ENCODE peak calls at places on chromosomes 13 and 19, in nine cellular contexts. Y is tibial artery; X is cardiac muscle cell; Q is Peyer's patch; T is heart right ventricle; V is neural progenitor cell; N is ovary; E is HepG2; D is CD8-positive, alpha-beta T cell. U is an unnamed sample. For H3K4me1, the result is how much of the 10 kb centered on the place peaks cover.

GRCh38 chr13:78382946-78383542 is 220.3 kb downstream of the POU4F1 start:
- DNase-seq in Y (no peak), X (no peak), Q (no peak), T (no peak), V (no peak), N (no peak), E (no peak), D (no peak), U (no peak)

GRCh38 chr13:62682788-62683187 is 1267.1 kb upstream of the PCDH20 start:
- DNase-seq in Y (no peak), X (no peak), Q (no peak), T (no peak), V (no peak), N (no peak), E (no peak), D (no peak), U (no peak)

GRCh38 chr19:10339380-10339960 is at the start of gene ICAM3:
- DNase-seq in Y (no peak), X (no peak), Q (no peak), T (no peak), V (no peak), N (no peak), E (no peak), D (peak), U (no peak)

GRCh38 chr13:28489536-28489935 is 5.4 kb downstream of the FLT1 start:
- DNase-seq in Y (no peak), X (peak), Q (no peak), T (no peak), V (no peak), N (no peak), E (no peak), D (no peak), U (no peak)

GRCh38 chr19:40580619-40581018 is 3.9 kb downstream of the SHKBP1 start:
- DNase-seq in Y (no peak), X (no peak), Q (no peak), T (no peak), V (no peak), N (no peak), E (no peak), D (no peak), U (no peak)

GRCh38 chr13:113155982-113156655 is 2.3 kb upstream of the PROZ start:
- DNase-seq in Y (no peak), X (no peak), Q (no peak), T (no peak), V (no peak), N (no peak), E (no peak), D (no peak), U (no peak)

GRCh38 chr13:24877531-24877930 is 113.6 kb downstream of the RNF17 start:
- DNase-seq in Y (no peak), X (no peak), Q (no peak), T (no peak), V (no peak), N (no peak), E (no peak), D (no peak), U (no peak)

GRCh38 chr19:11247391-11247790 is 8.0 kb downstream of the ANGPTL8 start:
- DNase-seq in Y (peak), X (peak), Q (no peak), T (peak), V (no peak), N (peak), E (no peak), D (no peak), U (peak)

GRCh38 chr13:79904581-79904980 is 423.6 kb downstream of the NDFIP2 start:
- DNase-seq in Y (no peak), X (no peak), Q (no peak), T (no peak), V (no peak), N (no peak), E (no peak), D (no peak), U (no peak)

GRCh38 chr13:39406688-39407087 is 196.3 kb downstream of the LHFPL6 start:
- DNase-seq in Y (no peak), X (no peak), Q (no peak), T (no peak), V (no peak), N (no peak), E (no peak), D (no peak), U (no peak)

GRCh38 chr19:53076984-53077383 is 26.2 kb downstream of the ZNF160 start:
- DNase-seq in Y (no peak), X (peak), Q (no peak), T (peak), V (peak), N (peak), E (peak), D (peak), U (peak)

GRCh38 chr13:51821666-51822065 is 17.7 kb upstream of the DHRS12 start:
- DNase-seq in Y (no peak), X (no peak), Q (no peak), T (no peak), V (no peak), N (no peak), E (no peak), D (peak), U (no peak)

GRCh38 chr19:15264061-15264932 is 32.0 kb upstream of the EPHX3 start:
- DNase-seq in Y (peak), X (peak), Q (peak), T (peak), V (peak), N (peak), E (peak), D (peak), U (peak)

GRCh38 chr13:94325660-94326059 is 153.8 kb downstream of the DCT start:
- DNase-seq in Y (no peak), X (peak), Q (no peak), T (peak), V (no peak), N (peak), E (no peak), D (no peak), U (peak)
- H3K4me1 ChIP-seq in Y (half or more), X (under half), Q (under half), T (under half), V (under half), N (under half), E (under half), D (half or more), U (under half)

DNA sequence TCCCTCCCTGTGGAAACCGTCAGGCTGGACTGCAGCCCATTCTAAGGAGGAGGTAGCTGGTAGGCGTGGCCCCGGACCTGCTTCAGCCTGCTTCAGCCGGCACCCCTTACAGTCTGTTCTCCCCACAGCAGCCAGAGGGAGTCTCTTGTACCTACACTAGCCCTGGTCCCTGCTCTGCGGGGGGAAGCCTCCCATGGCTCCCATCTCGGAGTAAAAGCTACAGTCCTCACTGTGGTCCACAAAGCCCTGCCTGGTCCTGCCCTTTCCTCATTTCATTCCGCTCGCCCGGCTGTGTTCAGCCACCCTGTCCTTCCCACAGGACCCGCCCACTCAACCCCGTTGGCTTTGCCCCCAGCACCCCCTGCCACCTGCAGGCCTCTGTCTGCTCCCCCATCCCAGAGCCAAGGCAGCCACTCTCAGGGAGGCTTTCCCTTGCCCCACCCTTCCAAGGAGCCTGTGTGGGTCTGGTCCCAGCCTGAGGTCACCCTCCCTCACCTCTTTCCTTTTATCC is 1.3 kb downstream of the PGLYRP1 start:
- DNase-seq in Y (no peak), X (no peak), Q (no peak), T (no peak), V (no peak), N (no peak), E (no peak), D (no peak), U (no peak)
- TF ChIP-seq CTCF in Y (no peak), X (no peak), Q (peak), T (no peak), V (no peak), N (no peak), E (peak), D (no peak), U (no peak)

GRCh38 chr13:44274838-44275237 is 98.8 kb upstream of the SERP2 start:
- DNase-seq in Y (no peak), X (no peak), Q (no peak), T (no peak), V (no peak), N (no peak), E (no peak), D (peak), U (no peak)

GRCh38 chr13:44278164-44278563 is 95.5 kb upstream of the SERP2 start:
- DNase-seq in Y (no peak), X (no peak), Q (no peak), T (no peak), V (no peak), N (no peak), E (no peak), D (peak), U (no peak)

GRCh38 chr13:44280461-44280860 is 93.2 kb upstream of the SERP2 start:
- DNase-seq in Y (no peak), X (no peak), Q (no peak), T (no peak), V (no peak), N (no peak), E (peak), D (no peak), U (no peak)

GRCh38 chr13:44276061-44276460 is 97.6 kb upstream of the SERP2 start:
- DNase-seq in Y (no peak), X (no peak), Q (no peak), T (no peak), V (no peak), N (no peak), E (no peak), D (no peak), U (no peak)

GRCh38 chr13:44277459-44277858 is 96.2 kb upstream of the SERP2 start:
- DNase-seq in Y (no peak), X (no peak), Q (no peak), T (no peak), V (no peak), N (no peak), E (no peak), D (no peak), U (no peak)
- H3K4me1 ChIP-seq in Y (under half), X (under half), Q (under half), T (under half), V (under half), N (under half), E (under half), D (under half), U (under half)

DNA sequence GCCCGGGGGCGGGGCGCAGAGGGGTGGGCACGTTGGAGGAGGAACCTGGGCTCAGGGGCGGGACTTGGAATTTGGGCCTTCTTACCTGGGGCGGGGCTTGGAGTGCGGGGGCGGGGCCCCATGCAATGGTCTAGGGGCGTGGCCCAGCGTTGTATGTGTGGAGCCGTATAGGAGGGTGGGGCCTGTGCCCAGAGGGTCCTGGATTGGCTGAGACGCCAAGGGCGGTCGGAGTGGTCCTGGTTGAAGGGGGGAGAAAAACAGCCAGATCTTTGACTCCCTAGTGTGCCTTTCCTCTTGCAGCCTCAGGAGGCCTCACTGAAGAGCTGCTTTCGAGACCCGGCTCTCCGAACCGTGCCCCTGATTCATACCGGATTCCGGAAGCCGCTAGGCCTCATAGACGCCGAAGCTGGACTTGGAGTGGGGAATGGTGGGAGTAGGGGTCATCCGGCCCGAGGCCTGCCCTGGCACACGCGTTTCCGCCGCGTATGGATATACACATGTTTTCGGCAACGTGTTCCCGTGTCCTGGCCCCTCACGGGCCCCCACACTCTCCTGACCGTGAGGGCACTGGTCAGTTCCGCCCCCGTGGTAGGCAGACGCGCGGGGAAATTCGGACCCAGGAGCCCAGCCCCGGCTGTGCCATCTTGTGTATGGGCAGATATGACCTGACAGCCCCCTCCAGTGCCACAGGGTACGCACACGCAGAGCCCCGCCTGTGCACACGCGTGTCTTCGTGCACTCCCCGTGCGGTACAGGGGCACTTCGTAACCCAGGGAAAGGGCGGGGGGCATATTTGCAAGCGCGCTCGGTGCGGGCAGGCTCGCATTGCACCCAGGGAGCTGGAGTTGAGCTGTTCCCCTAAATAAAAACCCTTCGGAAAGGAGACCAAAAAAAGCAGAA is 661 bp upstream of the PRR12 start:
- DNase-seq in Y (peak), X (peak), Q (peak), T (peak), V (peak), N (peak), E (peak), D (peak), U (peak)
- TF ChIP-seq CTCF in Y (no peak), X (peak), Q (peak), T (no peak), V (no peak), N (no peak), E (peak), D (peak), U (peak)

GRCh38 chr19:38675611-38676010 is 28.2 kb downstream of the ACTN4 start:
- DNase-seq in Y (no peak), X (no peak), Q (peak), T (no peak), V (no peak), N (no peak), E (no peak), D (peak), U (no peak)
- H3K4me1 ChIP-seq in Y (half or more), X (under half), Q (under half), T (half or more), V (under half), N (under half), E (half or more), D (under half), U (under half)

GRCh38 chr19:970695-971094 is 13.4 kb upstream of the WDR18 start:
- DNase-seq in Y (no peak), X (peak), Q (no peak), T (no peak), V (no peak), N (no peak), E (no peak), D (no peak), U (no peak)
- TF ChIP-seq CTCF in Y (peak), X (peak), Q (peak), T (peak), V (peak), N (no peak), E (peak), D (peak), U (no peak)

GRCh38 chr13:45333251-45333972 is 7.6 kb downstream of the TPT1 start:
- DNase-seq in Y (no peak), X (no peak), Q (no peak), T (no peak), V (no peak), N (no peak), E (no peak), D (no peak), U (no peak)
- H3K4me1 ChIP-seq in Y (half or more), X (under half), Q (under half), T (under half), V (under half), N (under half), E (half or more), D (half or more), U (half or more)

GRCh38 chr19:14048439-14049153 is 13.3 kb downstream of the PALM3 start:
- DNase-seq in Y (peak), X (peak), Q (peak), T (peak), V (peak), N (no peak), E (peak), D (peak), U (peak)
- TF ChIP-seq CTCF in Y (peak), X (peak), Q (peak), T (peak), V (peak), N (no peak), E (peak), D (peak), U (peak)

DNA sequence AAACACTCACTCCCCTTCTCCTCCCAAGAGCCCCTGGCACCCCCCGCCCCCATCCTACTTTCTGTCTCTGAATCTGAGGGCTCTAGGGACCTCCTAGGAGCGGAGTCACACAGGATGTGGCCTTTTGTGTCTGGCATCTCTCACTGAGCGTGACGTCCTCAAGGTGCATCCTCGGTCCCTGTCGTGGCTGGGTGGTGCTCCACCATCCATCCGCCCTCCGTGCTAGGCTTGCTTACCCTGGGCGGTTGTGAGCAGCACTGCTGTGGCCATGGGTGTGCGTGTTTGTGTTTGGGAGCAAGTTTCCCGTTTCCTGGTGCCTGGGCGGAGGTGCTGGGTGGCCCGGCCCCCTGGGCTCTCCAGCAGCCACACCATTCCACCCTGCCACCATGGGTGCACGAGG is 12.2 kb downstream of the PLEKHJ1 start:
- DNase-seq in Y (no peak), X (no peak), Q (no peak), T (no peak), V (no peak), N (no peak), E (no peak), D (peak), U (no peak)
- H3K4me1 ChIP-seq in Y (under half), X (under half), Q (under half), T (under half), V (under half), N (under half), E (under half), D (under half), U (under half)

DNA sequence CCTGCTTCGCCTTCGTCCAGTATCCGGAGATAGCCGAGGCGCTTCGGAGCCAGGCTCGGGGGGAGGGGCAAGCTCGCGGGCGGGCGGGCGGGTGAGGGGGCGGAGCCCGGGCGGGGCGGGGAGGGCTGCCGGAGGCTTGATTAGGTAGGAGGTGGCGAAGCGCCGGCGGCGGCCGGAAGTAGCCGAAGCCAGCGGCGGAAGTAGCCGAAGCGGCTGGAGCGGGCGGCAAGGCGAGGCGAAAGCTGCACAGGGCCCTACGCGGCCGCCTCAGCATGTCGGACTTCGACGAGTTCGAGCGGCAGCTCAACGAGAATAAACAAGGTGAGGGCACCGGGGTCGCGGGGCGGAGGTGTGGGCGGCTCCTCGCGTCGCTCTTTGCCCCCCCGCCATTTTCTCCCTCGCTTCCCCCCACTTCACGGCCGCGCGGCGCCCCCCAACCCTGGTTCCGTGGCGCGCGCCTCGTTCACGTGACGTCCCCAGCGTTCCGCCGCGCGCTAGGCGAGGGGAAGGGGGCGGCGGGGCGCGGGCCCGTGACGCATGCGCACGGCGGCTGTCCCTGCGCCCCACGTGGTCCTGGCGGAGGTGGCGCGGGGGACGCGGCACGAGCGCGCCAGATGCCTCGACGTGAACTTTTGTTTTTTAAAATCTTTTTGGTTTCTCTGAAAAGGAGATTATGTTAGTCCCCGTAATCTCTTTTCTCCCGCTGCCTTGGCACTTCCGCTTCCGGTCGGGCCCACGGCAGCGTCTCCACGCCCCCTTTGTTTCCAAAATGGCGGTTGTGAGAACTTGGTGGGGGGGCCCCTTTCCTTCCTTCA is at the start of gene U2AF2:
- DNase-seq in Y (peak), X (peak), Q (peak), T (peak), V (peak), N (peak), E (peak), D (peak), U (peak)
- TF ChIP-seq CTCF in Y (no peak), X (no peak), Q (no peak), T (no peak), V (no peak), N (no peak), E (no peak), D (no peak), U (no peak)